ENCODE peak calls at places on chromosomes 12 and 14, in five cellular contexts. I is fibroblast of pulmonary artery, R is fibroblast of mammary gland, K is Peyer's patch, E is foreskin fibroblast. B is an unnamed sample.
A peak's percentile ranks its signal among the peaks of the same experiment; 100 is the strongest.

GRCh38 chr12:88175544-88175943 is 33.4 kb downstream of the TMTC3 start:
- DNase-seq in R (no peak), I (no peak), E (no peak), K (no peak), B (no peak)

GRCh38 chr14:103129301-103130016 is 6.2 kb downstream of the TNFAIP2 start:
- DNase-seq in R (no peak), K (no peak), E (no peak), I (no peak), B (no peak)

GRCh38 chr12:77496714-77497113 is 334.0 kb upstream of the NAV3 start:
- DNase-seq in I (no peak), K (no peak), E (no peak), R (no peak), B (no peak)

GRCh38 chr14:54650331-54651017 is 83.5 kb downstream of the SAMD4A start:
- DNase-seq in E (peak; percentile 80), R (peak; percentile 83), K (peak; percentile 63), I (peak; percentile 66), B (no peak)

GRCh38 chr12:119624971-119625370 is 31.4 kb downstream of the TMEM233 start:
- DNase-seq in I (peak; percentile 53), K (no peak), E (no peak), R (no peak), B (peak; percentile 27)

GRCh38 chr14:24430682-24431568 is 1.2 kb downstream of the KHNYN start:
- DNase-seq in E (peak; percentile 93), R (peak; percentile 55), K (no peak), I (peak; percentile 46), B (peak; percentile 29)

GRCh38 chr14:24206260-24207103 is 986 bp downstream of the TSSK4 start:
- DNase-seq in E (no peak), R (no peak), K (no peak), I (no peak), B (no peak)

GRCh38 chr14:64812412-64812811 is 67.3 kb downstream of the SPTB start:
- DNase-seq in R (no peak), I (no peak), E (no peak), K (peak; percentile 81), B (peak; percentile 35)

GRCh38 chr12:68189766-68190700 is 30.5 kb upstream of the IFNG start:
- DNase-seq in K (no peak), R (peak; percentile 60), I (peak; percentile 50), E (peak; percentile 12), B (peak; percentile 67)

DNA sequence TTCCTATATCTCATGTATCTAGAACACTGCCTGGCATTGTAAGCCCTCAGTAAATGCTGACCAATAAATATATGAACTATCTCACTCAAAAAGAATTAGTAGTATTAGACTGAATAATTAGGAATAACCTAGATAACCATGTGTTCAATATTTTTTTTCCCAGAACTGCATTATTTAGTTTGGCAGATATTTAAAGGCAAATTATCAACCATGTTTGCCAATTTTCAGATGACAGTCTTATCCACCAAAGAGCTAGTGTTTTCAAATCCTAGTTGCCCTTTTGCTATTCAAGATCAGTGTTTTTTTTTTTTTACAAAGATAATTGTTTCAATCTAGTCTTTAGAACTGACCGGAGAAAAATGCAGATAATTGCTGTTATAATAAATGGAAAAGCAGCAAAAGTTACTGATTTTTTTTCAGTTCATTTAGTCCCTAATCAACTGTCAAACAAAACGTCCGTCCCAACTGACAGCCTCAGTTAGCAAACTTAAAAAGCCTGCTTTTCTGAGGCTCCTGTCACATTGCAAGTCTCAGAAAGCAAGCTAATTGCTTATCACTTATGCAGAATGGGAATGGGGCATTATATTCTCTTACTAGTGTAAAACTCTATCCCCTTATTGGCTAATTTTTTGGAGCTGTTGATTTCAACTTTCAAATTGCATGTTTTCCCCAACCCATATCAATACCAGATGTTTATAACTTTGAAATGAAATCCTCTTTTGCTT is 203.2 kb downstream of the PAWR start:
- DNase-seq in R (no peak), E (no peak), I (no peak), K (no peak), B (no peak)
- TF ChIP-seq CTCF in R (no peak), E (no peak), I (no peak), K (no peak), B (no peak)

GRCh38 chr14:95197498-95198010 is 40.2 kb upstream of the DICER1 start:
- DNase-seq in K (no peak), R (no peak), E (no peak), I (no peak), B (no peak)

GRCh38 chr14:95195031-95195430 is 37.7 kb upstream of the DICER1 start:
- DNase-seq in K (no peak), E (no peak), I (no peak), R (no peak), B (no peak)

GRCh38 chr14:95198320-95198719 is 41.0 kb upstream of the DICER1 start:
- DNase-seq in I (no peak), K (no peak), R (no peak), E (no peak), B (no peak)

GRCh38 chr14:95196826-95197497 is 39.6 kb upstream of the DICER1 start:
- DNase-seq in R (no peak), E (no peak), I (no peak), K (no peak), B (no peak)

GRCh38 chr14:95196268-95196667 is 38.9 kb upstream of the DICER1 start:
- DNase-seq in I (peak; percentile 18), R (no peak), K (no peak), E (no peak), B (peak; percentile 4)
- TF ChIP-seq CTCF in I (peak; percentile 12), R (peak; percentile 14), K (peak; percentile 57), E (no peak), B (peak; percentile 14)

DNA sequence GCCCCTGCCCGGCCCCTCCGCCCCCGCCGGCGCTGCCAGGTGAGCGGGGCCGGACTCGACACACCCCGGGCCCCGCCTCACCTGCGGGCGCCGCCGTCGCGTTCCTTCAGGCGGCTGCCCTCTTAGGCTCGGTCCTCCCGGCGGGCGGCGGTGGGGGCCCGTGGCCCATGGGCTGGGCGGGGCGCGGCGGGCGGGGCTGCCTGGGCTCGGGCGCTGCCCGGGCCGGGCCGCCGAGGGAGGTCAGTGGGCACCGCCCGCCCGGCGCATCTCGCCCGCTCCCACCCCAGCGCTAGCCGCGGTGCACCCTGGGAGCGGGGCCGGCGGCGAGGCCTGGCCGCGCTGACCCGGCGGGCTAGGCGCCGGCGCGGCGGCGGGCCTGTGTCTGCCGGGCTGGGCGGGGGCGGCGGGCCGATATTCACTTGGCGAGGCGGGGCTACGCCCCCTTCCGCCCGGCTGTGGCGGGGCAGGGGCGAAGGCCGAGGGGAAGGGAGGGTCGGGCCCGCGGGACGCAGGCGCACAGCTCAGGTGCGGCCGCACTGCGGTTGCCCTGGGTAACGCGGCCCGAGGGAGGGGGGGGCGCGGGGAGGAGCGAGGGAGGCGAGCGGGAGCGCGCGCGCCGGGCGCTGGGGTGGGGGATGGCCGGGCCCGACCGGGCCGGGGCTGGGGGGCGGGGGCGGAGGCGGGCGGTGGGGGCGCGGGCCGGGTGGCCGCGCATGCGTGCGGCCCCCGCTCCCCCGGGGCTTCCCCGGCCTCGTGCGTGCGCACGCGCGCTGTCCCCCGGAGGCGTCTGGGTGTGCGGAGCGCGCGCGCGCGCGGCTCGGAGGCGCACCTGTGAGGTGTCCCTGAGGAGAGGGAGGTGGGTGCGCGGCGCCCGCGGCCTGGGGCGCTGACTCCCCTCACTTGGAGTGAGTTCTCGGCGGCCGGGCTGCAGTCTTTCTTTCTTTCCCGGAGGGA is at the start of the genes CCDC92 and ZNF664:
- DNase-seq in R (peak; percentile 82), E (peak; percentile 97), I (peak; percentile 90), K (peak; percentile 97), B (peak; percentile 83)
- TF ChIP-seq CTCF in R (no peak), E (no peak), I (no peak), K (peak; percentile 42), B (peak; percentile 21)

DNA sequence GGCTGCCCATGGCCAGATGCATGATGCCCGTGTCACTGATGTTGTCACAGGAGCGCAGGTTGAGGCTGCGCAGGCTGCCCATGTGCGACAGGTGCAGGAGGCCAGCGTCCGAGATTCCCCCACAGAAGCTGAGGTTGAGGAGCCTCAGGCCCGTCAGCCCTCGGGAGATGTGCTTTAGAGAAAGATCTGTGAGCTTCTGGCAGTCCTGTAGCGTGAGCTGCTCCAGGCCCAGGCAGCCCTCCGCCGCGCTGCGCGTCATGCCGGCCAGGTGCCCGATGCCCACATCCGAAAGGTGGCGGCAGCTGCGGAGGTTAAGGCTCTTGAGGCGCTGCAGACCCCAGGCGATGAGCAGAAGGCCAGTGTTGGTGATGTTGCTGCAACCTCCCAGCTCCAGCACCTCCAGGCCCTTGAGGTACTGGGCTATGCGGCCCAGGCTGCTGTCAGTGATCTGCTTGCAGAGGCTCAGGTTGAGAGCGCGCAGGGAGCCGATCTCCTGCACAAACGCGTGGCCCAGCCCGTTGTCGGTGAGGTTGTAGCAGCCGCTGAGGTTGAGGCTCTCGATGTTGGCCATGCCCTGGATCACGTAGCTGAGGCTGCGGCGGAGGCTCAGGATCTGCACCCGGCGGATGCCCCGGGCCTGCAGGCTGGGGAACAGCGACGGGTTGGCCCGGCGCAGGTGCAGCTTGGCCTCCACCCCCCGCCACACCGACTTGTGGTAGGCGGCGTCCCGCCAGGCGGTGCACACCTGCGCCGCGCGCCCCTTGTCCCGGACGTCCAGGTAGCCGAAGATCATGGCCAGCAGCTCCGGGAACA is 943 bp downstream of the FBXL14 start:
- DNase-seq in E (peak; percentile 60), I (peak; percentile 28), K (peak; percentile 84), R (no peak), B (peak; percentile 42)
- TF ChIP-seq CTCF in E (no peak), I (no peak), K (no peak), R (no peak), B (no peak)

DNA sequence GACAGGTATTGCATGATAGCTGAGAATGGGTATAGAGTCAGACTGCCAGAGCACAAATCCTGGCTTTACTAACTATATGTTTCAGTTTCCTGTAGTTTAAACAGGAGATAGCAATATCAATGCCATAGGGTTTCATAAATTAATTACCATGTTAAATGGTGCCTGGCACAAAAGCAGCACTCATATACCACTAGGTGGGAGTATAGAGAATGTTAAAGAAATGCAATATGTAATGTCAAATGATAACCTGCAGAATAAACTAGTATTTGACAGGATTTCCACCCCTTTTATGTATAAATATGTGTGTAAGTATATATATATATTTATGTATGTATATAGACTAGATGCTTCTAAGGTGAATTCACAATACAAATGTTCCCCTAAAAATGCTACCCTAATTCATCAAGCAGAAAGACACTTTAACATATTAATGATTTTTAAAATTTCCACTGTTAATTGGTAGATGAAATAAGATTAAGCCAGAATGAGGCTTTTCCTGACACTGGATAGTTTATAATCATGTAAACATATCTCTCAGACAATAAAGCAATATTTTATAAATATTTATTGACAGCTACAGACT is 8.6 kb downstream of the WDR89 start:
- DNase-seq in E (peak; percentile 50), R (peak; percentile 43), K (no peak), I (peak; percentile 50), B (peak; percentile 44)
- TF ChIP-seq CTCF in E (peak; percentile 59), R (peak; percentile 64), K (peak; percentile 66), I (peak; percentile 73), B (peak; percentile 46)

DNA sequence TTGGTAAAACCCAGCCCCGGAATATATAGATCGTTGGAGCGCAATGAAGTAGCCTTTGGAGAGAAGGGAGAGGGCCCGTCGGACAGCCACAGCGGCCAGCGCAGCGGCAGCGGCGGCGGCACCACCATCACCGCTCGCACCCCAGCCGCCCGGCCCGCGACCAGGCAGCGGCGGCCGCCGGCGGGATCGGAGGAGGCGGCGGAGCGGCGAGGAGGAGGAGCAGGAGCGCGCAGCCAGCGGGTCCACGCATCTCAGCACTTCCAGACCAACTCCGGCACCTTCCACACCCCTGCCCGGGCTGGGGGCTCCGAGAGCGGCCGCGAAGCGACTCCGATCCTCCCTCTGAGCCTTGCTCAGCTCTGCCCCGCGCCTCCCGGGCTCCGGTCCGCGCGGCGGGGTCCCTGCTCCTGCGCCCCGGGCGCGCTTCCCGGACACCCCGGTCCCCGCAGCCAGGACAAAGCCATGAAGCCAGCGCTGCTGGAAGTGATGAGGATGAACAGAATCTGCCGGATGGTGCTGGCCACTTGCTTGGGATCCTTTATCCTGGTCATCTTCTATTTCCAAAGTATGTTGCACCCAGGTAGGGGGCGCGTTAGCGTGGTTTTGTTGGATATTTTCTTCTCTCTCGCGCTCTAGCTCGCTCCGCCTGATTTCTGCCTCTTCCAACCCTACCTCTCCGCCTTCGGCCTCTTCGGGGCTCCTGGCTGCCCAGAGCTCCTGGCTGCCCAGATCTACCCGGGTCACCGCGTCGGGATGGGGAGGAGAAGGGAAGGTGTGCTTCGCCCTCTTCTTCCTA is 400 bp downstream of the CHST11 start:
- DNase-seq in K (peak; percentile 89), R (peak; percentile 79), E (peak; percentile 81), I (peak; percentile 80), B (peak; percentile 84)
- TF ChIP-seq CTCF in K (peak; percentile 21), R (peak; percentile 55), E (peak; percentile 49), I (peak; percentile 50), B (peak; percentile 35)

GRCh38 chr12:66446276-66446675 is 144.0 kb downstream of the HELB start:
- DNase-seq in I (no peak), E (no peak), R (no peak), K (no peak), B (no peak)
- TF ChIP-seq CTCF in I (no peak), E (no peak), R (no peak), K (no peak), B (no peak)